ENCODE peak calls at places on chromosomes 5 and 9, in nine cellular contexts. V is PC-9, U is GM23248, Z is H1, A is K562, Y is neuronal stem cell, H is H9, S is PC-3, F is mesendoderm. P is an unnamed sample.

GRCh38 chr5:66840527-66841013 is 244.4 kb downstream of the MAST4 start:
- DNase-seq in V (peak), U (no peak), Z (no peak), A (no peak), Y (no peak), H (no peak), S (peak), F (no peak), P (no peak)

GRCh38 chr9:8284835-8285234 is 485.3 kb upstream of the DMAC1 start:
- DNase-seq in V (no peak), U (no peak), Z (no peak), A (no peak), Y (peak), H (no peak), S (no peak), F (no peak), P (no peak)

GRCh38 chr5:148972396-148972795 is 90.5 kb downstream of the SH3TC2 start:
- DNase-seq in V (peak), U (no peak), Z (no peak), A (no peak), Y (no peak), H (no peak), S (peak), F (no peak), P (no peak)

GRCh38 chr9:134531251-134531970 is 110.2 kb upstream of the COL5A1 start:
- DNase-seq in V (no peak), U (peak), Z (no peak), A (no peak), Y (no peak), H (no peak), S (no peak), F (no peak), P (no peak)

GRCh38 chr5:163509288-163510040 is 4.0 kb downstream of the MAT2B start:
- DNase-seq in V (no peak), U (peak), Z (no peak), A (peak), Y (no peak), H (no peak), S (peak), F (peak), P (no peak)

GRCh38 chr9:102185962-102186361 is 447.5 kb upstream of the GRIN3A start:
- DNase-seq in V (no peak), U (no peak), Z (no peak), A (no peak), Y (no peak), H (no peak), S (no peak), F (no peak), P (no peak)

GRCh38 chr5:79694652-79695051 is 5.0 kb downstream of the CMYA5 start:
- DNase-seq in V (no peak), U (no peak), Z (no peak), A (peak), Y (no peak), H (no peak), S (no peak), F (peak), P (no peak)

GRCh38 chr9:16540996-16541668 is 329.3 kb downstream of the BNC2 start:
- DNase-seq in V (no peak), U (peak), Z (no peak), A (no peak), Y (no peak), H (no peak), S (no peak), F (no peak), P (no peak)

GRCh38 chr5:143775258-143775657 is 36.7 kb upstream of the HMHB1 start:
- DNase-seq in V (no peak), U (peak), Z (no peak), A (peak), Y (no peak), H (no peak), S (peak), F (no peak), P (no peak)

GRCh38 chr9:77011973-77012817 is 7.3 kb upstream of the FOXB2 start:
- DNase-seq in V (no peak), U (peak), Z (peak), A (peak), Y (peak), H (peak), S (peak), F (peak), P (peak)

GRCh38 chr9:130422546-130422945 is 22.2 kb upstream of the ASS1 start:
- DNase-seq in V (no peak), U (no peak), Z (no peak), A (no peak), Y (no peak), H (peak), S (no peak), F (no peak), P (no peak)

GRCh38 chr5:138934971-138935370 is 59.8 kb upstream of the LRRTM2 start:
- DNase-seq in V (no peak), U (no peak), Z (no peak), A (no peak), Y (no peak), H (no peak), S (no peak), F (no peak), P (no peak)

GRCh38 chr5:68215888-68216736 is 556 bp downstream of the PIK3R1 start:
- DNase-seq in V (no peak), U (peak), Z (peak), A (peak), Y (peak), H (peak), S (no peak), F (peak), P (no peak)

GRCh38 chr9:20340161-20340861 is 282.0 kb downstream of the MLLT3 start:
- DNase-seq in V (no peak), U (peak), Z (peak), A (no peak), Y (peak), H (no peak), S (no peak), F (peak), P (no peak)

GRCh38 chr9:23820731-23821399 is 5.2 kb downstream of the ELAVL2 start:
- DNase-seq in V (no peak), U (no peak), Z (peak), A (no peak), Y (no peak), H (peak), S (peak), F (peak), P (no peak)
- H3K4me2 ChIP-seq in V (no peak), U (no peak), Z (peak), A (no peak), Y (peak), H (peak), S (peak), F (peak), P (no peak)

GRCh38 chr9:118563677-118564076 is 805.6 kb downstream of the BRINP1 start:
- DNase-seq in V (no peak), U (peak), Z (no peak), A (no peak), Y (no peak), H (no peak), S (no peak), F (peak), P (no peak)
- H3K4me2 ChIP-seq in V (no peak), U (no peak), Z (no peak), A (no peak), Y (no peak), H (no peak), S (no peak), F (no peak), P (no peak)

GRCh38 chr9:136329211-136329627 is 1.9 kb downstream of the GPSM1 start:
- DNase-seq in V (no peak), U (peak), Z (no peak), A (no peak), Y (no peak), H (no peak), S (no peak), F (no peak), P (no peak)
- H3K4me2 ChIP-seq in V (no peak), U (peak), Z (no peak), A (no peak), Y (peak), H (no peak), S (peak), F (no peak), P (peak)

DNA sequence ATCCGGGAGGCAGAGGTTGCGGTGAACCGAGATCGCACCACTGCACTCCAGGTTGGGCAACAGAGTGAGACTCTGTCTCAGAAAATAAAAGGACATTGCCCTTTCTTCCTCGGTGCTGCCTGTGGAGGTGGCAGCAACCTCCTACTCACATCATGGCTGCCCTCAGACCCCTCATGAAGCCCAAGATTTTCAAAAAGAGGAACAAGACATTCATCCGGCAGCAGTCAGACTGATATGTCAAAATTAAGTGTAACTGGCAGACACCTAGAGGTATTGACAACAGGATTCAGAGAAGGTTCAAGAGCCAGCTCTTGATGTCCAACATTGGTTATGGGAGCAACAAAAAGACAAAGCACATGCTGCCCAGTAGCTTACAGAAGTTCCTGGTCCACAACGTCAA is 12.6 kb upstream of the PAX5 start:
- DNase-seq in V (no peak), U (no peak), Z (no peak), A (no peak), Y (no peak), H (no peak), S (no peak), F (no peak), P (no peak)
- H3K4me2 ChIP-seq in V (no peak), U (no peak), Z (no peak), A (no peak), Y (no peak), H (no peak), S (no peak), F (no peak), P (no peak)

GRCh38 chr5:74851026-74851425 is 15.2 kb downstream of the FAM169A start:
- DNase-seq in V (no peak), U (no peak), Z (no peak), A (no peak), Y (no peak), H (no peak), S (no peak), F (no peak), P (no peak)

GRCh38 chr5:74853256-74853655 is 12.9 kb downstream of the FAM169A start:
- DNase-seq in V (no peak), U (no peak), Z (no peak), A (no peak), Y (no peak), H (no peak), S (no peak), F (no peak), P (no peak)

GRCh38 chr5:74848553-74849025 is 17.6 kb downstream of the FAM169A start:
- DNase-seq in V (no peak), U (no peak), Z (no peak), A (no peak), Y (no peak), H (no peak), S (no peak), F (no peak), P (no peak)

GRCh38 chr5:74851684-74852353 is 14.4 kb downstream of the FAM169A start:
- DNase-seq in V (no peak), U (peak), Z (no peak), A (no peak), Y (no peak), H (no peak), S (peak), F (no peak), P (no peak)

GRCh38 chr5:74850016-74850415 is 16.2 kb downstream of the FAM169A start:
- DNase-seq in V (no peak), U (no peak), Z (no peak), A (no peak), Y (no peak), H (no peak), S (no peak), F (no peak), P (no peak)
- H3K4me2 ChIP-seq in V (no peak), U (no peak), Z (no peak), A (no peak), Y (no peak), H (no peak), S (no peak), F (no peak), P (no peak)